ENCODE peak calls at places on chromosomes 2 and 18, in six cellular contexts. W is neural progenitor cell, A is stomach, V is Daoy, F is COR-L47, U is head of caudate nucleus. B is an unnamed sample.
A peak's percentile ranks its signal among the peaks of the same experiment; 100 is the strongest.

GRCh38 chr18:59921384-59921891 is 21.6 kb downstream of the PMAIP1 start:
- DNase-seq in U (no peak), F (no peak), W (no peak), V (peak; percentile 40), A (no peak), B (peak; percentile 60)

GRCh38 chr2:207833265-207833751 is 63.6 kb upstream of the FZD5 start:
- DNase-seq in W (no peak), A (no peak), F (no peak), U (no peak), V (no peak), B (peak; percentile 31)

GRCh38 chr2:237693281-237694039 is 66.1 kb downstream of the LRRFIP1 start:
- DNase-seq in U (no peak), A (no peak), V (peak; percentile 59), F (no peak), W (no peak), B (peak; percentile 81)

GRCh38 chr2:34997779-34998178 is 1357.8 kb upstream of the CRIM1 start:
- DNase-seq in U (no peak), W (no peak), A (no peak), V (no peak), F (no peak), B (no peak)

GRCh38 chr2:153360239-153360638 is 118.3 kb downstream of the RPRM start:
- DNase-seq in F (no peak), V (no peak), U (no peak), A (no peak), W (peak; percentile 69), B (no peak)

GRCh38 chr2:180983468-180984388 is 3.3 kb downstream of the UBE2E3 start:
- DNase-seq in F (peak; percentile 43), W (peak; percentile 72), V (peak; percentile 49), U (peak; percentile 12), A (no peak), B (peak; percentile 59)

GRCh38 chr18:36265035-36265434 is 32.5 kb upstream of the FHOD3 start:
- DNase-seq in U (no peak), F (no peak), A (no peak), V (no peak), W (no peak), B (no peak)

GRCh38 chr2:144517825-144518699 is 1.9 kb downstream of the ZEB2 start:
- DNase-seq in U (no peak), V (peak; percentile 21), F (no peak), A (no peak), W (peak; percentile 54), B (peak; percentile 14)

GRCh38 chr2:219962801-219963200 is 335.4 kb downstream of the SLC4A3 start:
- DNase-seq in F (no peak), V (no peak), U (no peak), W (no peak), A (no peak), B (no peak)

GRCh38 chr2:237431856-237432255 is 17.9 kb upstream of the COL6A3 start:
- DNase-seq in F (no peak), V (no peak), U (no peak), W (no peak), A (no peak), B (no peak)

GRCh38 chr18:28003451-28003850 is 173.5 kb downstream of the CDH2 start:
- DNase-seq in F (no peak), W (no peak), V (peak; percentile 15), A (no peak), U (no peak), B (peak; percentile 67)

GRCh38 chr18:6741786-6742185 is 12.3 kb downstream of the ARHGAP28 start:
- DNase-seq in W (no peak), V (no peak), U (no peak), A (no peak), F (no peak), B (no peak)

GRCh38 chr2:224369028-224369632 is 32.8 kb downstream of the FAM124B start:
- DNase-seq in V (peak; percentile 24), A (no peak), W (peak; percentile 78), F (peak; percentile 50), U (no peak), B (peak; percentile 31)

GRCh38 chr2:78992451-78992806 is 33.1 kb upstream of the REG3G start:
- DNase-seq in W (peak; percentile 66), U (peak; percentile 20), A (no peak), V (peak; percentile 19), F (no peak), B (no peak)

GRCh38 chr2:109217362-109218086 is 88.5 kb downstream of the SH3RF3 start:
- DNase-seq in U (no peak), V (peak; percentile 46), W (no peak), F (no peak), A (no peak), B (peak; percentile 82)

GRCh38 chr2:204197601-204198000 is 261.0 kb downstream of the ICOS start:
- DNase-seq in F (peak; percentile 35), V (no peak), A (no peak), U (no peak), W (no peak), B (no peak)

GRCh38 chr2:31729442-31730092 is 148.8 kb upstream of the SRD5A2 start:
- DNase-seq in U (no peak), V (no peak), W (peak; percentile 45), F (peak; percentile 9), A (no peak), B (peak; percentile 37)

GRCh38 chr18:56269958-56270357 is 368.4 kb downstream of the TXNL1 start:
- DNase-seq in V (no peak), U (no peak), W (no peak), A (no peak), F (no peak), B (no peak)

GRCh38 chr18:71431171-71431570 is 1113.0 kb downstream of the CBLN2 start:
- DNase-seq in W (no peak), A (no peak), F (no peak), V (no peak), U (peak; percentile 6), B (no peak)

GRCh38 chr2:189178007-189178406 is 1.6 kb downstream of the COL5A2 start:
- DNase-seq in W (no peak), U (no peak), V (peak; percentile 5), A (no peak), F (no peak), B (no peak)

GRCh38 chr2:17879137-17879912 is 858 bp downstream of the KCNS3 start:
- DNase-seq in W (peak; percentile 93), A (peak; percentile 75), U (peak; percentile 37), F (peak; percentile 52), V (peak; percentile 82), B (peak; percentile 67)

GRCh38 chr2:32452338-32453064 is 95.7 kb downstream of the BIRC6 start:
- DNase-seq in W (no peak), F (no peak), V (no peak), A (no peak), U (no peak), B (no peak)

B was measured in HT1080.